ENCODE peak calls at places on chromosomes 12 and 14, in five cellular contexts. P, H, F, R and Y are unnamed samples.

GRCh38 chr12:1204581-1205121 is 213.6 kb downstream of the ERC1 start:
- DNase-seq in P (no peak), H (no peak), F (no peak), R (no peak), Y (no peak)

GRCh38 chr14:80388980-80389711 is 177.8 kb upstream of the DIO2 start:
- DNase-seq in P (peak), H (no peak), F (no peak), R (peak), Y (peak)

GRCh38 chr12:75196865-75197264 is 12.8 kb downstream of the KCNC2 start:
- DNase-seq in P (no peak), H (no peak), F (no peak), R (no peak), Y (no peak)

GRCh38 chr14:73712071-73712506 is 2.1 kb downstream of the PNMA1 start:
- DNase-seq in P (no peak), H (no peak), F (no peak), R (no peak), Y (no peak)

GRCh38 chr12:109310247-109311125 is 1.4 kb upstream of the FOXN4 start:
- DNase-seq in P (no peak), H (peak), F (no peak), R (no peak), Y (no peak)

GRCh38 chr12:75981773-75982564 is 49.6 kb downstream of the PHLDA1 start:
- DNase-seq in P (no peak), H (no peak), F (no peak), R (no peak), Y (no peak)

GRCh38 chr12:80954857-80955520 is 17.3 kb upstream of the LIN7A start:
- DNase-seq in P (no peak), H (no peak), F (no peak), R (no peak), Y (no peak)

GRCh38 chr12:112419269-112420133 is 754 bp downstream of the PTPN11 start:
- DNase-seq in P (peak), H (no peak), F (no peak), R (peak), Y (peak)

GRCh38 chr12:108826807-108827721 is 30.3 kb downstream of the SSH1 start:
- DNase-seq in P (no peak), H (no peak), F (no peak), R (no peak), Y (no peak)

GRCh38 chr12:80580254-80580653 is 127.2 kb upstream of the MYF6 start:
- DNase-seq in P (peak), H (no peak), F (no peak), R (peak), Y (peak)

GRCh38 chr14:69064596-69064995 is 85.5 kb upstream of the ACTN1 start:
- DNase-seq in P (no peak), H (no peak), F (no peak), R (no peak), Y (no peak)

GRCh38 chr12:71744522-71745300 is 10.0 kb upstream of the RAB21 start:
- DNase-seq in P (no peak), H (no peak), F (no peak), R (no peak), Y (no peak)

GRCh38 chr14:81953419-81953818 is 419.8 kb upstream of the SEL1L start:
- DNase-seq in P (no peak), H (no peak), F (no peak), R (no peak), Y (no peak)

GRCh38 chr12:40697566-40698257 is 5.5 kb downstream of the CNTN1 start:
- DNase-seq in P (no peak), H (no peak), F (no peak), R (no peak), Y (no peak)

GRCh38 chr14:54362759-54363437 is 33.9 kb upstream of the CDKN3 start:
- DNase-seq in P (no peak), H (no peak), F (no peak), R (no peak), Y (no peak)

GRCh38 chr12:8081228-8081920 is 700 bp upstream of the NECAP1 start:
- DNase-seq in P (no peak), H (no peak), F (no peak), R (no peak), Y (no peak)

GRCh38 chr12:57129311-57130288 is 1.3 kb downstream of the LRP1 start:
- DNase-seq in P (no peak), H (no peak), F (no peak), R (peak), Y (peak)

GRCh38 chr14:92651106-92651792 is 97.2 kb downstream of the LGMN start:
- DNase-seq in P (no peak), H (no peak), F (peak), R (no peak), Y (no peak)

GRCh38 chr14:69299286-69300035 is 39.5 kb downstream of the GALNT16 start:
- DNase-seq in P (no peak), H (no peak), F (no peak), R (no peak), Y (peak)

GRCh38 chr14:24952851-24953666 is 96.9 kb downstream of the STXBP6 start:
- DNase-seq in P (no peak), H (no peak), F (no peak), R (no peak), Y (no peak)

GRCh38 chr12:94795520-94795919 is 145.2 kb upstream of the TMCC3 start:
- DNase-seq in P (peak), H (no peak), F (no peak), R (peak), Y (peak)

GRCh38 chr14:98622208-98623051 is 649.6 kb downstream of the BCL11B start:
- DNase-seq in P (no peak), H (no peak), F (no peak), R (no peak), Y (no peak)

GRCh38 chr14:69360438-69361108 is 37.5 kb downstream of the ERH start:
- DNase-seq in P (no peak), H (no peak), F (peak), R (no peak), Y (no peak)

GRCh38 chr12:27096420-27096819 is 14.0 kb upstream of the C12orf71 start:
- DNase-seq in P (no peak), H (no peak), F (no peak), R (no peak), Y (no peak)

GRCh38 chr14:87967496-87967895 is 25.5 kb downstream of the GALC start:
- DNase-seq in P (no peak), H (no peak), F (no peak), R (no peak), Y (no peak)

GRCh38 chr14:103880986-103881926 is 33.9 kb upstream of the PPP1R13B start:
- DNase-seq in P (no peak), H (no peak), F (no peak), R (no peak), Y (no peak)

GRCh38 chr14:104982548-104983230 is 2.9 kb upstream of the CLBA1 start:
- DNase-seq in P (no peak), H (no peak), F (no peak), R (no peak), Y (no peak)

GRCh38 chr14:22202313-22202712 is 386.7 kb downstream of the DAD1 start:
- DNase-seq in P (no peak), H (no peak), F (no peak), R (no peak), Y (no peak)

GRCh38 chr12:6235906-6236640 is 35.9 kb downstream of the CD9 start:
- DNase-seq in P (no peak), H (no peak), F (no peak), R (no peak), Y (no peak)

GRCh38 chr14:105838591-105839424 is 312.4 kb downstream of the TMEM121 start:
- DNase-seq in P (no peak), H (no peak), F (no peak), R (no peak), Y (no peak)

GRCh38 chr14:97490521-97491070 is 693.4 kb downstream of the VRK1 start:
- DNase-seq in P (no peak), H (no peak), F (no peak), R (no peak), Y (no peak)

GRCh38 chr12:122491991-122492390 is 8.7 kb downstream of the ZCCHC8 start:
- DNase-seq in P (no peak), H (no peak), F (no peak), R (no peak), Y (no peak)

GRCh38 chr12:94200695-94201094 is 52.3 kb downstream of the PLXNC1 start:
- DNase-seq in P (no peak), H (no peak), F (no peak), R (no peak), Y (no peak)

GRCh38 chr14:95314609-95315008 is 5.1 kb downstream of the CLMN start:
- DNase-seq in P (no peak), H (no peak), F (peak), R (peak), Y (peak)

GRCh38 chr12:85803231-85803630 is 33.0 kb downstream of the RASSF9 start:
- DNase-seq in P (no peak), H (no peak), F (no peak), R (no peak), Y (no peak)

GRCh38 chr12:6831450-6831995 is 3.3 kb downstream of the P3H3 start:
- DNase-seq in P (no peak), H (no peak), F (no peak), R (no peak), Y (no peak)